ENCODE peak calls at places on chromosomes 16 and 17, in seven cellular contexts. U, X, B, A, E, W and C are unnamed samples.

GRCh38 chr16:58194790-58195189 is 3.1 kb downstream of the CSNK2A2 start:
- DNase-seq in U (no peak), X (no peak), B (no peak), A (no peak), E (no peak), W (no peak), C (no peak)

GRCh38 chr16:23694707-23695373 is 16.2 kb downstream of the PLK1 start:
- DNase-seq in U (no peak), X (no peak), B (no peak), A (no peak), E (peak; percentile 24), W (no peak), C (no peak)

GRCh38 chr16:17211797-17212196 is 259.0 kb downstream of the XYLT1 start:
- DNase-seq in U (no peak), X (no peak), B (no peak), A (no peak), E (no peak), W (no peak), C (no peak)

GRCh38 chr17:77131919-77132318 is 8.8 kb upstream of the SEC14L1 start:
- DNase-seq in U (peak; percentile 60), X (no peak), B (no peak), A (no peak), E (no peak), W (no peak), C (no peak)

GRCh38 chr16:79519448-79519847 is 81.1 kb downstream of the MAF start:
- DNase-seq in U (peak; percentile 43), X (no peak), B (peak; percentile 84), A (no peak), E (peak; percentile 49), W (peak; percentile 89), C (no peak)

GRCh38 chr16:58563235-58563634 is 47.9 kb downstream of the SETD6 start:
- DNase-seq in U (no peak), X (no peak), B (no peak), A (no peak), E (no peak), W (no peak), C (no peak)

GRCh38 chr17:37671813-37672544 is 28.7 kb upstream of the DDX52 start:
- DNase-seq in U (no peak), X (no peak), B (no peak), A (peak; percentile 83), E (no peak), W (no peak), C (peak; percentile 47)

GRCh38 chr17:34826332-34826731 is 134.9 kb downstream of the CCT6B start:
- DNase-seq in U (no peak), X (no peak), B (no peak), A (no peak), E (no peak), W (no peak), C (peak; percentile 45)

GRCh38 chr17:79301469-79301868 is 226.8 kb downstream of the ENGASE start:
- DNase-seq in U (no peak), X (no peak), B (no peak), A (no peak), E (no peak), W (no peak), C (no peak)

GRCh38 chr17:71188811-71189492 is 931.9 kb upstream of the SOX9 start:
- DNase-seq in U (no peak), X (no peak), B (no peak), A (no peak), E (no peak), W (no peak), C (peak; percentile 33)

GRCh38 chr16:87550510-87550961 is 51.8 kb upstream of the JPH3 start:
- DNase-seq in U (peak; percentile 63), X (peak; percentile 75), B (peak; percentile 87), A (peak; percentile 36), E (no peak), W (peak; percentile 88), C (peak; percentile 41)

GRCh38 chr16:57734308-57734924 is 1.2 kb upstream of the KATNB1 start:
- DNase-seq in U (no peak), X (no peak), B (peak; percentile 90), A (no peak), E (no peak), W (no peak), C (no peak)

GRCh38 chr17:19672009-19672837 is 23.7 kb downstream of the ALDH3A2 start:
- DNase-seq in U (peak; percentile 62), X (no peak), B (no peak), A (no peak), E (peak; percentile 59), W (peak; percentile 89), C (no peak)

GRCh38 chr16:55323637-55324490 is at the start of gene IRX6:
- DNase-seq in U (no peak), X (no peak), B (no peak), A (peak; percentile 14), E (peak; percentile 20), W (peak; percentile 96), C (peak; percentile 38)

GRCh38 chr17:32341141-32341856 is 674 bp downstream of the C17orf75 start:
- DNase-seq in U (no peak), X (no peak), B (no peak), A (no peak), E (no peak), W (peak; percentile 66), C (no peak)

GRCh38 chr16:49024016-49024415 is 257.6 kb downstream of the CBLN1 start:
- DNase-seq in U (no peak), X (no peak), B (no peak), A (no peak), E (no peak), W (no peak), C (no peak)

GRCh38 chr17:72370819-72371218 is 250.0 kb downstream of the SOX9 start:
- DNase-seq in U (no peak), X (no peak), B (no peak), A (peak; percentile 60), E (no peak), W (no peak), C (peak; percentile 73)

GRCh38 chr16:4936991-4937781 is at the start of gene PPL:
- DNase-seq in U (peak; percentile 97), X (peak; percentile 50), B (no peak), A (no peak), E (peak; percentile 92), W (peak; percentile 95), C (no peak)

GRCh38 chr16:79788949-79789348 is 188.4 kb upstream of the MAF start:
- DNase-seq in U (no peak), X (no peak), B (no peak), A (no peak), E (no peak), W (no peak), C (no peak)

GRCh38 chr16:52494621-52495020 is 52.3 kb downstream of the TOX3 start:
- DNase-seq in U (no peak), X (no peak), B (no peak), A (no peak), E (no peak), W (no peak), C (no peak)

GRCh38 chr17:56310780-56311179 is 157.5 kb downstream of the ANKFN1 start:
- DNase-seq in U (no peak), X (no peak), B (no peak), A (no peak), E (no peak), W (no peak), C (no peak)

GRCh38 chr17:36899250-36900129 is 37.8 kb upstream of the LHX1 start:
- DNase-seq in U (no peak), X (no peak), B (no peak), A (no peak), E (no peak), W (no peak), C (no peak)

DNA sequence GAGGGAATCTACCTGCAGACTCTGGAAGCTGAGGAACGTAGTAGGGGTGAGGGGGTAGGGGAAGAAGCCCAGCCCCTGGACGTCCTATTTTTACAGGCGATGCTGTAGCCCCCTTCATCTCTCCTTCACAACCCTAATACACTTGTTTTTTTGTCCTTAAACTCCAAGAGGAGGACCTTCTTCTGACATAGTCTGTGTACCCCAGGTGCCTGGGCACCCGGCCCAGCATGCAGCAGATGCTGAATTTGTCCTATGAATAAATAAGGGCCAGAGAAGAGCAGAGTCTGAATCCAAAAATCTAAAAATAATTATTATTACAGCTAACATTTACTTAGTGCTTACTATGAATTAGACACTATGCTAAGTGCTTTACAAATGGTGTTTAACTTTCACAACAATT is 5.1 kb downstream of the KIF18B start:
- DNase-seq in U (no peak), X (no peak), B (no peak), A (no peak), E (no peak), W (no peak), C (no peak)
- TF ChIP-seq POLR2A in U (no peak), X (no peak), B (no peak), A (no peak), E (no peak), W (no peak), C (no peak)

DNA sequence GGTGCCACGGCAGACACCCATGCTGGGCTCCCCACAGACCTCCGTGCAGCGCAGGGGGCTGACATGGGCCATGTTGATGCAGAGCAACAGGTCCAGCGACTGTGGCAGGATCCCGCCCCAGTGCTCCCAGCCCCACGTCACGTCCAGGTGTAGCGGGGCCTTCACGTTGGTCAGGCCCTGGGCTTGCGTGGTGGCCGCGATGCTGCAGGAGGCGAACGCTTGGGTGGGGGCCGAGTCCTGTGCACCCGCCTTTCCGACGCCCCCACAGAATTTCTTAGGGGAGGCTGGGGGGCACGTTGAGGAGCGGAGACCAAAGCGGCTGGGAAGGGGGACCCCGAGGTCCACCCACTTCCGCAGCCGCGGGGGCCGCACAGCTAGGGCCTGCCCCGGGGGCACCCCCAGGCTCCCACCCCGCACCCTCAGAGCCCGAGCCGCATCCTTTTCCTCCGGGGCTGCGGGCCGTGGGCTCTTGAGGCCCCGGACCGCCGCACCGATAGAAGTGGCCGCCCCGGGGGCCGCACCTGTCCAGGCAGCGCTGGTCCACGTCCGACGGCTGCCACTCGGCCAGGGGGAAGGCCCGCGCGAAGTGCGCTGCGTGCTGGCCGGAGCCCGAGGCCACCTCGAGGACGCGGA is 416 bp downstream of the METTL26 start:
- DNase-seq in U (no peak), X (no peak), B (peak; percentile 89), A (no peak), E (no peak), W (no peak), C (no peak)
- TF ChIP-seq POLR2A in U (no peak), X (no peak), B (no peak), A (no peak), E (no peak), W (no peak), C (no peak)

DNA sequence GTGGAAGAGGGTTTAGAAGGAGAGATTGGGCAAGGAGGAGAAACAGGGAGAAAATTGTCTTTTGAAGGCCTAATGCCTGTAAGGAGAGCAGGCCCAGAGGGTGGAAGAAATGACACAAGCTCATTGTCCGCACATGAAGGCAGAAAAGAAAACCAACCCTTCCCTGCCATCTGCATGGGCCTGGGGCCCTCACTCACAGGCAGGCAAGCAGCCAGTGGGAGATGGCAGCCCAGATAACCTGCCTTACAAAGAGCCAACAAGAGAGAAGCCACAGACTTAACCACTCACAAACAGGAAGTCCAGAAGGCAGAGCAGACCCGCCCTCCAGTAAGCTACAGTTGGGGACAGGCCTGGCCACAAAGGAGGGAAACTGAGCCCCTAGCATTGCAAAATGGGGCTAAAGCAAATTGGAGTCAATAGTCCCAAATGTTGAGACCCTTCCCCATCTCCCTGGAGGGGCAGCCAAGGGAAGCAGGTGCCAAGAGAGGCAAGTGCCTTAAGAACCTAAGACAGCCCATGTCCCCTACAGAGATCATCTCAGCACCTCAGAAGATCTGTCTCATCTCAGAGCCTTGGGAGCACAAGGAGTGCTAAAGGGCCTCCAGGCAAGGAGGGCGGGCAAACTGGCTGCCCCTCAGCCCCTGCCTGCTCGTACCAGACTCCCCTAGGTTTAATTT is 7.3 kb upstream of the TSPOAP1 start:
- DNase-seq in U (peak; percentile 53), X (peak; percentile 44), B (peak; percentile 90), A (no peak), E (no peak), W (no peak), C (no peak)
- TF ChIP-seq POLR2A in U (no peak), X (peak; percentile 85), B (peak; percentile 44), A (no peak), E (peak; percentile 20), W (no peak), C (no peak)

GRCh38 chr17:82443465-82444283 is 6.9 kb downstream of the CYBC1 start:
- DNase-seq in U (no peak), X (no peak), B (peak; percentile 81), A (no peak), E (peak; percentile 86), W (no peak), C (no peak)
- TF ChIP-seq POLR2A in U (no peak), X (no peak), B (no peak), A (no peak), E (no peak), W (no peak), C (no peak)